ENCODE peak calls at places on chromosomes 16 and 17, in nine cellular contexts. One of them, this sample, is unnamed.

GRCh38 chr17:29789186-29790170 is 140.6 kb downstream of the SSH2 start:
- DNase-seq in cardiac muscle cell: no peak
- DNase-seq in stomach: no peak
- DNase-seq in body of pancreas: no peak
- DNase-seq in heart left ventricle: no peak
- DNase-seq in spleen: no peak
- DNase-seq in ovary: no peak
- DNase-seq in uterus: no peak
- DNase-seq in prostate gland: no peak
- DNase-seq in this sample: no peak

GRCh38 chr17:42675984-42676423 is 790 bp downstream of the PLEKHH3 start:
- DNase-seq in cardiac muscle cell: peak; percentile 67
- DNase-seq in stomach: peak; percentile 82
- DNase-seq in body of pancreas: peak; percentile 76
- DNase-seq in heart left ventricle: peak; percentile 82
- DNase-seq in spleen: peak; percentile 87
- DNase-seq in ovary: peak; percentile 74
- DNase-seq in uterus: peak; percentile 69
- DNase-seq in prostate gland: peak; percentile 69
- DNase-seq in this sample: no peak

GRCh38 chr16:13471036-13471435 is 448.9 kb upstream of the ERCC4 start:
- DNase-seq in cardiac muscle cell: peak; percentile 53
- DNase-seq in stomach: no peak
- DNase-seq in body of pancreas: no peak
- DNase-seq in heart left ventricle: no peak
- DNase-seq in spleen: no peak
- DNase-seq in ovary: no peak
- DNase-seq in uterus: no peak
- DNase-seq in prostate gland: no peak
- DNase-seq in this sample: no peak

GRCh38 chr17:32927724-32928526 is at the start of gene TMEM98:
- DNase-seq in cardiac muscle cell: peak; percentile 75
- DNase-seq in stomach: peak; percentile 43
- DNase-seq in body of pancreas: peak; percentile 60
- DNase-seq in heart left ventricle: no peak
- DNase-seq in spleen: no peak
- DNase-seq in ovary: peak; percentile 72
- DNase-seq in uterus: peak; percentile 41
- DNase-seq in prostate gland: no peak
- DNase-seq in this sample: no peak

GRCh38 chr16:72203401-72203800 is 31.4 kb upstream of the PMFBP1 start:
- DNase-seq in cardiac muscle cell: no peak
- DNase-seq in stomach: no peak
- DNase-seq in body of pancreas: no peak
- DNase-seq in heart left ventricle: no peak
- DNase-seq in spleen: no peak
- DNase-seq in ovary: no peak
- DNase-seq in uterus: no peak
- DNase-seq in prostate gland: no peak
- DNase-seq in this sample: no peak

GRCh38 chr16:3009568-3010390 is 2.9 kb upstream of the CLDN9 start:
- DNase-seq in cardiac muscle cell: peak; percentile 88
- DNase-seq in stomach: peak; percentile 80
- DNase-seq in body of pancreas: peak; percentile 88
- DNase-seq in heart left ventricle: no peak
- DNase-seq in spleen: no peak
- DNase-seq in ovary: no peak
- DNase-seq in uterus: no peak
- DNase-seq in prostate gland: peak; percentile 81
- DNase-seq in this sample: peak; percentile 89

GRCh38 chr16:24977673-24978065 is 37.5 kb downstream of the ARHGAP17 start:
- DNase-seq in cardiac muscle cell: no peak
- DNase-seq in stomach: no peak
- DNase-seq in body of pancreas: no peak
- DNase-seq in heart left ventricle: no peak
- DNase-seq in spleen: no peak
- DNase-seq in ovary: no peak
- DNase-seq in uterus: no peak
- DNase-seq in prostate gland: no peak
- DNase-seq in this sample: no peak

GRCh38 chr17:79836952-79837887 is 2.0 kb downstream of the CBX4 start:
- DNase-seq in cardiac muscle cell: peak; percentile 78
- DNase-seq in stomach: peak; percentile 96
- DNase-seq in body of pancreas: peak; percentile 96
- DNase-seq in heart left ventricle: peak; percentile 78
- DNase-seq in spleen: peak; percentile 93
- DNase-seq in ovary: peak; percentile 56
- DNase-seq in uterus: peak; percentile 43
- DNase-seq in prostate gland: peak; percentile 90
- DNase-seq in this sample: peak; percentile 95

GRCh38 chr16:4415538-4416199 is 727 bp downstream of the CORO7 start:
- DNase-seq in cardiac muscle cell: peak; percentile 27
- DNase-seq in stomach: peak; percentile 58
- DNase-seq in body of pancreas: peak; percentile 48
- DNase-seq in heart left ventricle: peak; percentile 80
- DNase-seq in spleen: peak; percentile 95
- DNase-seq in ovary: peak; percentile 60
- DNase-seq in uterus: no peak
- DNase-seq in prostate gland: peak; percentile 19
- DNase-seq in this sample: no peak

GRCh38 chr17:18186271-18186982 is 2.8 kb downstream of the ALKBH5 start:
- DNase-seq in cardiac muscle cell: no peak
- DNase-seq in stomach: no peak
- DNase-seq in body of pancreas: no peak
- DNase-seq in heart left ventricle: no peak
- DNase-seq in spleen: no peak
- DNase-seq in ovary: no peak
- DNase-seq in uterus: peak; percentile 60
- DNase-seq in prostate gland: no peak
- DNase-seq in this sample: no peak

GRCh38 chr17:18185391-18185790 is 1.8 kb downstream of the ALKBH5 start:
- DNase-seq in cardiac muscle cell: peak; percentile 64
- DNase-seq in stomach: no peak
- DNase-seq in body of pancreas: no peak
- DNase-seq in heart left ventricle: no peak
- DNase-seq in spleen: no peak
- DNase-seq in ovary: no peak
- DNase-seq in uterus: no peak
- DNase-seq in prostate gland: no peak
- DNase-seq in this sample: no peak

GRCh38 chr17:18185832-18186231 is 2.2 kb downstream of the ALKBH5 start:
- DNase-seq in cardiac muscle cell: no peak
- DNase-seq in stomach: no peak
- DNase-seq in body of pancreas: no peak
- DNase-seq in heart left ventricle: no peak
- DNase-seq in spleen: no peak
- DNase-seq in ovary: no peak
- DNase-seq in uterus: no peak
- DNase-seq in prostate gland: no peak
- DNase-seq in this sample: no peak

GRCh38 chr17:18187816-18188761 is 4.5 kb downstream of the ALKBH5 start:
- DNase-seq in cardiac muscle cell: no peak
- DNase-seq in stomach: no peak
- DNase-seq in body of pancreas: no peak
- DNase-seq in heart left ventricle: no peak
- DNase-seq in spleen: no peak
- DNase-seq in ovary: no peak
- DNase-seq in uterus: no peak
- DNase-seq in prostate gland: no peak
- DNase-seq in this sample: no peak

DNA sequence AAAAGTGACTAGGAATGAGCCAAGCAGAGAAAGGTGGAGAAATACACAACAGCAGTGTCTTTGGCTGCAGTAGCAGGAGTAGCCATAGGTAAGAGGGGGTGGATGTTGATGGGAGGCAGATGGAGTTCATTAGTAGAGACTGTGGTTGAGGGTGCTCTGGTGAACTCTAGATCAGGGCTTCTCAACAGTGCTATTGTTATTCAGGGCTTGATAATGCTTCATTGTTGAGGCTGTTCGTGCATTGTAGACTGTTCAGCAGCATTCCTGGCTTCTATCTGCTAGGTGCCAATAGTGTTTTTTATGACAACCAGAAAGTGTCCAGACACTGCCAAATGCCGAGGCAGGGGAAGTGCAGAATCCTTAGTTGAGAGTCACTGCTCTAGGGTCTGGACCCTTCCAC is 3.6 kb downstream of the ALKBH5 start:
- DNase-seq in cardiac muscle cell: no peak
- DNase-seq in stomach: no peak
- DNase-seq in body of pancreas: no peak
- DNase-seq in heart left ventricle: no peak
- DNase-seq in spleen: no peak
- DNase-seq in ovary: no peak
- DNase-seq in uterus: no peak
- DNase-seq in prostate gland: no peak
- DNase-seq in this sample: no peak
- H3K4me1 ChIP-seq in cardiac muscle cell: peaks cover 46% of the 10 kb centered on the region
- H3K4me1 ChIP-seq in stomach: peaks cover 77% of the 10 kb centered on the region
- H3K4me1 ChIP-seq in body of pancreas: peaks cover 75% of the 10 kb centered on the region
- H3K4me1 ChIP-seq in heart left ventricle: peaks cover 77% of the 10 kb centered on the region
- H3K4me1 ChIP-seq in spleen: peaks cover 73% of the 10 kb centered on the region
- H3K4me1 ChIP-seq in ovary: peaks cover 27% of the 10 kb centered on the region
- H3K4me1 ChIP-seq in uterus: peaks cover 22% of the 10 kb centered on the region
- H3K4me1 ChIP-seq in prostate gland: peaks cover 39% of the 10 kb centered on the region
- H3K4me1 ChIP-seq in this sample: peaks cover 12% of the 10 kb centered on the region

GRCh38 chr16:68289202-68289601 is 21.5 kb downstream of the SLC7A6OS start:
- DNase-seq in cardiac muscle cell: no peak
- DNase-seq in stomach: no peak
- DNase-seq in body of pancreas: no peak
- DNase-seq in heart left ventricle: no peak
- DNase-seq in spleen: no peak
- DNase-seq in ovary: no peak
- DNase-seq in uterus: no peak
- DNase-seq in prostate gland: no peak
- DNase-seq in this sample: no peak
- H3K36me3 ChIP-seq in cardiac muscle cell: no peaks in the 10 kb centered on the region
- H3K36me3 ChIP-seq in stomach: peaks cover 63% of the 10 kb centered on the region
- H3K36me3 ChIP-seq in body of pancreas: no peaks in the 10 kb centered on the region
- H3K36me3 ChIP-seq in heart left ventricle: peaks cover 5% of the 10 kb centered on the region
- H3K36me3 ChIP-seq in spleen: peaks cover 57% of the 10 kb centered on the region
- H3K36me3 ChIP-seq in ovary: no peaks in the 10 kb centered on the region
- H3K36me3 ChIP-seq in uterus: no peaks in the 10 kb centered on the region
- H3K36me3 ChIP-seq in prostate gland: peaks cover 4% of the 10 kb centered on the region
- H3K36me3 ChIP-seq in this sample: peaks cover 67% of the 10 kb centered on the region

GRCh38 chr17:76263896-76264295 is 1.3 kb upstream of the UBALD2 start:
- DNase-seq in cardiac muscle cell: no peak
- DNase-seq in stomach: no peak
- DNase-seq in body of pancreas: no peak
- DNase-seq in heart left ventricle: no peak
- DNase-seq in spleen: peak; percentile 44
- DNase-seq in ovary: no peak
- DNase-seq in uterus: no peak
- DNase-seq in prostate gland: no peak
- DNase-seq in this sample: no peak

GRCh38 chr17:76262732-76263344 is 2.3 kb upstream of the UBALD2 start:
- DNase-seq in cardiac muscle cell: no peak
- DNase-seq in stomach: peak; percentile 80
- DNase-seq in body of pancreas: peak; percentile 82
- DNase-seq in heart left ventricle: no peak
- DNase-seq in spleen: no peak
- DNase-seq in ovary: no peak
- DNase-seq in uterus: no peak
- DNase-seq in prostate gland: peak; percentile 71
- DNase-seq in this sample: no peak

GRCh38 chr17:76260220-76260619 is 4.9 kb upstream of the UBALD2 start:
- DNase-seq in cardiac muscle cell: no peak
- DNase-seq in stomach: no peak
- DNase-seq in body of pancreas: no peak
- DNase-seq in heart left ventricle: no peak
- DNase-seq in spleen: no peak
- DNase-seq in ovary: no peak
- DNase-seq in uterus: no peak
- DNase-seq in prostate gland: no peak
- DNase-seq in this sample: no peak

GRCh38 chr17:76261421-76262215 is 3.5 kb upstream of the UBALD2 start:
- DNase-seq in cardiac muscle cell: no peak
- DNase-seq in stomach: no peak
- DNase-seq in body of pancreas: no peak
- DNase-seq in heart left ventricle: no peak
- DNase-seq in spleen: no peak
- DNase-seq in ovary: no peak
- DNase-seq in uterus: no peak
- DNase-seq in prostate gland: no peak
- DNase-seq in this sample: no peak

GRCh38 chr17:76260669-76261068 is 4.5 kb upstream of the UBALD2 start:
- DNase-seq in cardiac muscle cell: no peak
- DNase-seq in stomach: no peak
- DNase-seq in body of pancreas: no peak
- DNase-seq in heart left ventricle: no peak
- DNase-seq in spleen: no peak
- DNase-seq in ovary: no peak
- DNase-seq in uterus: no peak
- DNase-seq in prostate gland: no peak
- DNase-seq in this sample: no peak
- H3K4me1 ChIP-seq in cardiac muscle cell: peaks cover 4% of the 10 kb centered on the region
- H3K4me1 ChIP-seq in stomach: peaks cover 53% of the 10 kb centered on the region
- H3K4me1 ChIP-seq in body of pancreas: peaks cover 71% of the 10 kb centered on the region
- H3K4me1 ChIP-seq in heart left ventricle: peaks cover 9% of the 10 kb centered on the region
- H3K4me1 ChIP-seq in spleen: peaks cover 33% of the 10 kb centered on the region
- H3K4me1 ChIP-seq in ovary: no peaks in the 10 kb centered on the region
- H3K4me1 ChIP-seq in uterus: peaks cover 5% of the 10 kb centered on the region
- H3K4me1 ChIP-seq in prostate gland: peaks cover 16% of the 10 kb centered on the region
- H3K4me1 ChIP-seq in this sample: peaks cover 23% of the 10 kb centered on the region

DNA sequence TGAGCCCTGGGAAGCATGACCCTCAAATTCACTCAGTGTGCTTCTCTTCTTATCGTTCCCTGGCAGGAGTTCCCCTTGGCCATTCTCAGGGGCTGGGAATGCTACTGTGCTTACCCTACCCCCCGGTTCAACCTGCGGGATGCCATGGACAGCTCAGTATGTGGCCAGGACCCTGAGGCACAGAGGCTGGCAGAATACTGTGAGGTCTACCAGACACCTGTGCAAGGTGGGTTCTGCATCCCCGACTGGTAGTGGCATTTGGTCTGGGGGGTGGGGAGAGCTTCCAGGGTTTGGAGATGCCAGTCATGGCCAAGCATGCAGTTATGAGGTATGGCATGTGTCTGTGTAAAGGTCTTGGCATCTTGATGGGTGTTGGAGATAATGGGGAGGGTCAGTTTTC is 39.4 kb downstream of the WSCD1 start:
- DNase-seq in cardiac muscle cell: no peak
- DNase-seq in stomach: no peak
- DNase-seq in body of pancreas: no peak
- DNase-seq in heart left ventricle: no peak
- DNase-seq in spleen: peak; percentile 40
- DNase-seq in ovary: no peak
- DNase-seq in uterus: no peak
- DNase-seq in prostate gland: no peak
- DNase-seq in this sample: peak; percentile 19
- H3K36me3 ChIP-seq in cardiac muscle cell: no peaks in the 10 kb centered on the region
- H3K36me3 ChIP-seq in stomach: peaks cover 5% of the 10 kb centered on the region
- H3K36me3 ChIP-seq in body of pancreas: no peaks in the 10 kb centered on the region
- H3K36me3 ChIP-seq in heart left ventricle: no peaks in the 10 kb centered on the region
- H3K36me3 ChIP-seq in spleen: peaks cover 3% of the 10 kb centered on the region
- H3K36me3 ChIP-seq in ovary: no peaks in the 10 kb centered on the region
- H3K36me3 ChIP-seq in uterus: no peaks in the 10 kb centered on the region
- H3K36me3 ChIP-seq in prostate gland: no peaks in the 10 kb centered on the region
- H3K36me3 ChIP-seq in this sample: no peaks in the 10 kb centered on the region

GRCh38 chr16:66270333-66270927 is 96.1 kb upstream of the CDH5 start:
- DNase-seq in cardiac muscle cell: peak; percentile 80
- DNase-seq in stomach: peak; percentile 68
- DNase-seq in body of pancreas: peak; percentile 41
- DNase-seq in heart left ventricle: peak; percentile 90
- DNase-seq in spleen: peak; percentile 94
- DNase-seq in ovary: peak; percentile 92
- DNase-seq in uterus: peak; percentile 79
- DNase-seq in prostate gland: peak; percentile 10
- DNase-seq in this sample: peak; percentile 66
- H3K4me1 ChIP-seq in cardiac muscle cell: no peaks in the 10 kb centered on the region
- H3K4me1 ChIP-seq in stomach: peaks cover 14% of the 10 kb centered on the region
- H3K4me1 ChIP-seq in body of pancreas: peaks cover 8% of the 10 kb centered on the region
- H3K4me1 ChIP-seq in heart left ventricle: peaks cover 7% of the 10 kb centered on the region
- H3K4me1 ChIP-seq in spleen: peaks cover 3% of the 10 kb centered on the region
- H3K4me1 ChIP-seq in ovary: peaks cover 14% of the 10 kb centered on the region
- H3K4me1 ChIP-seq in uterus: peaks cover 4% of the 10 kb centered on the region
- H3K4me1 ChIP-seq in prostate gland: no peaks in the 10 kb centered on the region
- H3K4me1 ChIP-seq in this sample: peaks cover 18% of the 10 kb centered on the region

This sample was measured in RWPE2.